ENCODE peak calls at places on chromosomes 4 and X, in nine cellular contexts. O is IMR-90, H is H4, T is heart right ventricle, A is GM19239, E is HS-27A, M is anterior cingulate cortex, G is cardiac muscle cell, F is glutamatergic neuron. R is an unnamed sample.

GRCh38 chr4:85763207-85763606 is 288.3 kb downstream of the ARHGAP24 start:
- DNase-seq in O (no peak), H (no peak), T (no peak), A (no peak), E (no peak), M (no peak), G (no peak), F (no peak), R (no peak)

GRCh38 chr4:157739237-157739636 is 433.6 kb downstream of the GASK1B start:
- DNase-seq in O (no peak), H (peak), T (no peak), A (no peak), E (no peak), M (no peak), G (no peak), F (no peak), R (no peak)

GRCh38 chr4:186657766-186658165 is 65.9 kb downstream of the FAT1 start:
- DNase-seq in O (peak), H (no peak), T (no peak), A (no peak), E (no peak), M (no peak), G (no peak), F (no peak), R (no peak)

GRCh38 chrX:84710611-84711010 is 208.4 kb upstream of the HDX start:
- DNase-seq in O (no peak), H (no peak), T (no peak), A (no peak), E (no peak), M (no peak), G (no peak), F (no peak), R (no peak)

GRCh38 chr4:7183780-7184460 is 8.4 kb upstream of the SORCS2 start:
- DNase-seq in O (no peak), H (no peak), T (no peak), A (no peak), E (no peak), M (no peak), G (no peak), F (no peak), R (no peak)

GRCh38 chr4:113849771-113850170 is 88.2 kb upstream of the CAMK2D start:
- DNase-seq in O (peak), H (no peak), T (peak), A (no peak), E (no peak), M (no peak), G (no peak), F (no peak), R (no peak)

GRCh38 chrX:53269536-53270107 is 11.8 kb downstream of the IQSEC2 start:
- DNase-seq in O (no peak), H (no peak), T (no peak), A (no peak), E (no peak), M (no peak), G (no peak), F (no peak), R (no peak)

GRCh38 chr4:166165829-166166420 is 292.9 kb downstream of the TLL1 start:
- DNase-seq in O (peak), H (peak), T (peak), A (peak), E (peak), M (no peak), G (peak), F (no peak), R (peak)

GRCh38 chrX:953879-954482 is 258.5 kb downstream of the CRLF2 start:
- DNase-seq in O (no peak), H (no peak), T (no peak), A (no peak), E (no peak), M (no peak), G (no peak), F (no peak), R (no peak)

GRCh38 chr4:98055800-98056501 is 87.3 kb downstream of the STPG2 start:
- DNase-seq in O (no peak), H (peak), T (no peak), A (no peak), E (no peak), M (no peak), G (no peak), F (no peak), R (no peak)

GRCh38 chrX:46165866-46166265 is 379.4 kb downstream of the ZNF674 start:
- DNase-seq in O (no peak), H (no peak), T (no peak), A (no peak), E (no peak), M (no peak), G (no peak), F (no peak), R (no peak)

GRCh38 chrX:129925305-129926092 is 19.5 kb downstream of the UTP14A start:
- DNase-seq in O (peak), H (peak), T (peak), A (no peak), E (no peak), M (peak), G (peak), F (peak), R (peak)

GRCh38 chr4:74624351-74625151 is 169.8 kb downstream of the BTC start:
- DNase-seq in O (peak), H (peak), T (no peak), A (no peak), E (peak), M (no peak), G (no peak), F (no peak), R (no peak)

GRCh38 chr4:5957091-5957490 is 61.1 kb downstream of the C4orf50 start:
- DNase-seq in O (no peak), H (no peak), T (no peak), A (no peak), E (no peak), M (no peak), G (no peak), F (peak), R (no peak)

GRCh38 chr4:38857354-38858096 is 908 bp upstream of the TLR6 start:
- DNase-seq in O (peak), H (peak), T (peak), A (no peak), E (no peak), M (no peak), G (no peak), F (no peak), R (no peak)

GRCh38 chrX:139930923-139931645 is 1.8 kb downstream of the ATP11C start:
- DNase-seq in O (no peak), H (no peak), T (no peak), A (no peak), E (no peak), M (no peak), G (peak), F (peak), R (no peak)

GRCh38 chr4:139018971-139019758 is 3.6 kb downstream of the NOCT start:
- DNase-seq in O (peak), H (no peak), T (no peak), A (no peak), E (no peak), M (no peak), G (no peak), F (peak), R (no peak)

GRCh38 chrX:155213731-155214130 is 2.5 kb upstream of the VBP1 start:
- DNase-seq in O (no peak), H (no peak), T (no peak), A (no peak), E (no peak), M (no peak), G (no peak), F (no peak), R (no peak)

GRCh38 chr4:48022192-48022799 is 5.7 kb downstream of the NIPAL1 start:
- DNase-seq in O (peak), H (no peak), T (no peak), A (no peak), E (no peak), M (no peak), G (no peak), F (no peak), R (no peak)

GRCh38 chrX:261167-261857 is 19.9 kb upstream of the PLCXD1 start:
- DNase-seq in O (peak), H (no peak), T (peak), A (no peak), E (no peak), M (no peak), G (no peak), F (no peak), R (no peak)

GRCh38 chrX:70253377-70254062 is 6.5 kb downstream of the P2RY4 start:
- DNase-seq in O (peak), H (no peak), T (no peak), A (no peak), E (no peak), M (no peak), G (no peak), F (no peak), R (no peak)

GRCh38 chr4:61079427-61079826 is 120.7 kb upstream of the ADGRL3 start:
- DNase-seq in O (no peak), H (no peak), T (no peak), A (no peak), E (peak), M (no peak), G (no peak), F (no peak), R (no peak)

GRCh38 chr4:145554691-145555090 is 64.5 kb upstream of the MMAA start:
- DNase-seq in O (no peak), H (no peak), T (no peak), A (no peak), E (no peak), M (no peak), G (no peak), F (no peak), R (no peak)

GRCh38 chrX:103823591-103823990 is 8.5 kb downstream of the RAB9B start:
- DNase-seq in O (peak), H (no peak), T (no peak), A (no peak), E (no peak), M (no peak), G (no peak), F (no peak), R (no peak)

GRCh38 chrX:154373340-154374306 is 811 bp downstream of the FLNA start:
- DNase-seq in O (peak), H (peak), T (peak), A (no peak), E (peak), M (no peak), G (peak), F (peak), R (peak)

GRCh38 chr4:101169044-101170014 is 178.0 kb downstream of the PPP3CA start:
- DNase-seq in O (peak), H (peak), T (peak), A (peak), E (peak), M (no peak), G (peak), F (peak), R (no peak)

GRCh38 chr4:173891072-173891471 is 361.0 kb upstream of the HAND2 start:
- DNase-seq in O (no peak), H (no peak), T (no peak), A (no peak), E (no peak), M (no peak), G (no peak), F (no peak), R (no peak)

GRCh38 chr4:119105605-119106004 is 30.0 kb upstream of the MYOZ2 start:
- DNase-seq in O (no peak), H (no peak), T (no peak), A (no peak), E (no peak), M (no peak), G (no peak), F (no peak), R (no peak)

GRCh38 chrX:19867411-19867732 is 20.0 kb downstream of the SH3KBP1 start:
- DNase-seq in O (peak), H (no peak), T (peak), A (no peak), E (no peak), M (no peak), G (no peak), F (no peak), R (no peak)